ENCODE peak calls at places on chromosome X, in eight cellular contexts. V is Kasumi-1; X is iris pigment epithelial cell; Z is cardiac septum; R is activated T-helper 1 cell treated with anti-CD3 and anti-CD28 coated beads, Interleukin-12 subunit alpha, Interleukin-12 subunit beta, Interleukin-2, Interleukin-4 antibody, amounts not matched to agents 30 ng/mL and 10 ng/mL and 1 ng/mL, durations not matched to agents 14 hours and 24 hours and 36 hours; E is NCI-H2081 treated with DMSO at 0.1 percent for 48 hours; Q is non-pigmented ciliary epithelial cell; P is ACHN. B is an unnamed sample.

GRCh38 chrX:47145408-47146120 is 543 bp downstream of the RBM10 start:
- DNase-seq in V (no peak), X (no peak), Z (no peak), R (no peak), E (no peak), Q (no peak), P (no peak), B (no peak)

GRCh38 chrX:78886550-78886949 is 58.6 kb upstream of the P2RY10 start:
- DNase-seq in V (peak; percentile 43), X (peak; percentile 5), Z (no peak), R (no peak), E (no peak), Q (no peak), P (peak; percentile 1), B (no peak)

GRCh38 chrX:129833153-129834004 is 10.3 kb downstream of the ZDHHC9 start:
- DNase-seq in V (no peak), X (peak; percentile 78), Z (no peak), R (no peak), E (no peak), Q (no peak), P (peak; percentile 55), B (no peak)

GRCh38 chrX:54785901-54786300 is 12.2 kb downstream of the ITIH6 start:
- DNase-seq in V (no peak), X (peak; percentile 11), Z (no peak), R (no peak), E (no peak), Q (no peak), P (peak; percentile 14), B (no peak)

GRCh38 chrX:2342281-2342688 is 158.5 kb downstream of the DHRSX start:
- DNase-seq in V (no peak), X (no peak), Z (peak; percentile 88), R (no peak), E (no peak), Q (no peak), P (no peak), B (no peak)

GRCh38 chrX:69618803-69619202 is 2.9 kb downstream of the EDA start:
- DNase-seq in V (peak; percentile 36), X (peak; percentile 18), Z (no peak), R (no peak), E (no peak), Q (no peak), P (peak; percentile 4), B (no peak)

GRCh38 chrX:10507181-10507580 is 113.2 kb downstream of the MID1 start:
- DNase-seq in V (no peak), X (peak; percentile 35), Z (no peak), R (no peak), E (no peak), Q (no peak), P (no peak), B (no peak)

GRCh38 chrX:48958635-48959094 is 1.3 kb upstream of the OTUD5 start:
- DNase-seq in V (peak; percentile 32), X (peak; percentile 64), Z (no peak), R (peak; percentile 2), E (no peak), Q (no peak), P (peak; percentile 27), B (no peak)

GRCh38 chrX:74383611-74384010 is 37.7 kb upstream of the SLC16A2 start:
- DNase-seq in V (peak; percentile 43), X (peak; percentile 53), Z (no peak), R (no peak), E (no peak), Q (peak; percentile 3), P (peak; percentile 22), B (peak; percentile 1)

GRCh38 chrX:13208281-13208935 is 111.4 kb downstream of the ATXN3L start:
- DNase-seq in V (no peak), X (no peak), Z (no peak), R (no peak), E (no peak), Q (no peak), P (no peak), B (no peak)

GRCh38 chrX:16148896-16149295 is 18.4 kb upstream of the MAGEB17 start:
- DNase-seq in V (no peak), X (no peak), Z (no peak), R (no peak), E (no peak), Q (no peak), P (no peak), B (peak; percentile 10)

GRCh38 chrX:135416546-135416945 is 5.2 kb upstream of the SMIM10L2A start:
- DNase-seq in V (no peak), X (no peak), Z (no peak), R (no peak), E (no peak), Q (no peak), P (no peak), B (peak; percentile 12)

GRCh38 chrX:11363069-11363594 is 69.9 kb downstream of the AMELX start:
- DNase-seq in V (no peak), X (no peak), Z (no peak), R (no peak), E (no peak), Q (no peak), P (no peak), B (no peak)

GRCh38 chrX:42028113-42028512 is 104.8 kb upstream of the CASK start:
- DNase-seq in V (no peak), X (no peak), Z (no peak), R (no peak), E (no peak), Q (no peak), P (no peak), B (no peak)